ENCODE peak calls at places on chromosome 20, in ten cellular contexts. One of them, this sample, is unnamed.
A peak's percentile ranks its signal among the peaks of the same experiment; 100 is the strongest.

GRCh38 chr20:14561733-14562132 is 224.3 kb upstream of the FLRT3 start:
- DNase-seq in body of pancreas: no peak
- DNase-seq in fibroblast of mammary gland: peak; percentile 47
- DNase-seq in H7: no peak
- DNase-seq in gastrocnemius medialis: no peak
- DNase-seq in CD8-positive, alpha-beta T cell: no peak
- DNase-seq in IMR-90: peak; percentile 78
- DNase-seq in PC-9: no peak
- DNase-seq in right cardiac atrium: no peak
- DNase-seq in H1: no peak
- DNase-seq in this sample: no peak

GRCh38 chr20:33660035-33660684 is 2.0 kb upstream of the C20orf144 start:
- DNase-seq in body of pancreas: no peak
- DNase-seq in fibroblast of mammary gland: no peak
- DNase-seq in H7: peak; percentile 32
- DNase-seq in gastrocnemius medialis: no peak
- DNase-seq in CD8-positive, alpha-beta T cell: no peak
- DNase-seq in IMR-90: no peak
- DNase-seq in PC-9: no peak
- DNase-seq in right cardiac atrium: no peak
- DNase-seq in H1: no peak
- DNase-seq in this sample: no peak

GRCh38 chr20:49938173-49939163 is 2.3 kb downstream of the RNF114 start:
- DNase-seq in body of pancreas: peak; percentile 59
- DNase-seq in fibroblast of mammary gland: peak; percentile 79
- DNase-seq in H7: no peak
- DNase-seq in gastrocnemius medialis: no peak
- DNase-seq in CD8-positive, alpha-beta T cell: no peak
- DNase-seq in IMR-90: peak; percentile 82
- DNase-seq in PC-9: no peak
- DNase-seq in right cardiac atrium: peak; percentile 72
- DNase-seq in H1: no peak
- DNase-seq in this sample: no peak

GRCh38 chr20:2386516-2387179 is 5.9 kb downstream of the TGM6 start:
- DNase-seq in body of pancreas: no peak
- DNase-seq in fibroblast of mammary gland: peak; percentile 43
- DNase-seq in H7: no peak
- DNase-seq in gastrocnemius medialis: no peak
- DNase-seq in CD8-positive, alpha-beta T cell: no peak
- DNase-seq in IMR-90: peak; percentile 38
- DNase-seq in PC-9: no peak
- DNase-seq in right cardiac atrium: no peak
- DNase-seq in H1: no peak
- DNase-seq in this sample: no peak

GRCh38 chr20:12391099-12391498 is 473.4 kb downstream of the BTBD3 start:
- DNase-seq in body of pancreas: no peak
- DNase-seq in fibroblast of mammary gland: no peak
- DNase-seq in H7: no peak
- DNase-seq in gastrocnemius medialis: no peak
- DNase-seq in CD8-positive, alpha-beta T cell: no peak
- DNase-seq in IMR-90: no peak
- DNase-seq in PC-9: no peak
- DNase-seq in right cardiac atrium: no peak
- DNase-seq in H1: no peak
- DNase-seq in this sample: no peak

GRCh38 chr20:40757087-40757486 is 68.1 kb upstream of the MAFB start:
- DNase-seq in body of pancreas: no peak
- DNase-seq in fibroblast of mammary gland: no peak
- DNase-seq in H7: no peak
- DNase-seq in gastrocnemius medialis: no peak
- DNase-seq in CD8-positive, alpha-beta T cell: no peak
- DNase-seq in IMR-90: no peak
- DNase-seq in PC-9: no peak
- DNase-seq in right cardiac atrium: no peak
- DNase-seq in H1: no peak
- DNase-seq in this sample: no peak

GRCh38 chr20:53859684-53860083 is 210.7 kb downstream of the BCAS1 start:
- DNase-seq in body of pancreas: no peak
- DNase-seq in fibroblast of mammary gland: peak; percentile 66
- DNase-seq in H7: no peak
- DNase-seq in gastrocnemius medialis: peak; percentile 24
- DNase-seq in CD8-positive, alpha-beta T cell: no peak
- DNase-seq in IMR-90: no peak
- DNase-seq in PC-9: no peak
- DNase-seq in right cardiac atrium: peak; percentile 81
- DNase-seq in H1: no peak
- DNase-seq in this sample: no peak

GRCh38 chr20:41029150-41029872 is 689 bp downstream of the TOP1 start:
- DNase-seq in body of pancreas: no peak
- DNase-seq in fibroblast of mammary gland: no peak
- DNase-seq in H7: peak; percentile 78
- DNase-seq in gastrocnemius medialis: no peak
- DNase-seq in CD8-positive, alpha-beta T cell: no peak
- DNase-seq in IMR-90: no peak
- DNase-seq in PC-9: peak; percentile 21
- DNase-seq in right cardiac atrium: peak; percentile 69
- DNase-seq in H1: peak; percentile 64
- DNase-seq in this sample: peak; percentile 13

GRCh38 chr20:57332105-57333089 is 2.8 kb downstream of the SPO11 start:
- DNase-seq in body of pancreas: no peak
- DNase-seq in fibroblast of mammary gland: no peak
- DNase-seq in H7: peak; percentile 42
- DNase-seq in gastrocnemius medialis: no peak
- DNase-seq in CD8-positive, alpha-beta T cell: no peak
- DNase-seq in IMR-90: no peak
- DNase-seq in PC-9: peak; percentile 44
- DNase-seq in right cardiac atrium: no peak
- DNase-seq in H1: no peak
- DNase-seq in this sample: no peak

GRCh38 chr20:48338717-48339116 is 489.1 kb downstream of the PREX1 start:
- DNase-seq in body of pancreas: no peak
- DNase-seq in fibroblast of mammary gland: peak; percentile 81
- DNase-seq in H7: no peak
- DNase-seq in gastrocnemius medialis: no peak
- DNase-seq in CD8-positive, alpha-beta T cell: no peak
- DNase-seq in IMR-90: peak; percentile 73
- DNase-seq in PC-9: no peak
- DNase-seq in right cardiac atrium: no peak
- DNase-seq in H1: no peak
- DNase-seq in this sample: no peak

GRCh38 chr20:62964700-62965099 is 12.2 kb downstream of the SLC17A9 start:
- DNase-seq in body of pancreas: no peak
- DNase-seq in fibroblast of mammary gland: no peak
- DNase-seq in H7: no peak
- DNase-seq in gastrocnemius medialis: no peak
- DNase-seq in CD8-positive, alpha-beta T cell: no peak
- DNase-seq in IMR-90: no peak
- DNase-seq in PC-9: no peak
- DNase-seq in right cardiac atrium: no peak
- DNase-seq in H1: no peak
- DNase-seq in this sample: no peak
- H3K4me3 ChIP-seq in body of pancreas: no peak overlapping the region
- H3K4me3 ChIP-seq in fibroblast of mammary gland: no peak overlapping the region
- H3K4me3 ChIP-seq in H7: no peak overlapping the region
- H3K4me3 ChIP-seq in gastrocnemius medialis: no peak overlapping the region
- H3K4me3 ChIP-seq in CD8-positive, alpha-beta T cell: no peak overlapping the region
- H3K4me3 ChIP-seq in IMR-90: no peak overlapping the region
- H3K4me3 ChIP-seq in PC-9: no peak overlapping the region
- H3K4me3 ChIP-seq in right cardiac atrium: no peak overlapping the region
- H3K4me3 ChIP-seq in H1: no peak overlapping the region
- H3K4me3 ChIP-seq in this sample: no peak overlapping the region

DNA sequence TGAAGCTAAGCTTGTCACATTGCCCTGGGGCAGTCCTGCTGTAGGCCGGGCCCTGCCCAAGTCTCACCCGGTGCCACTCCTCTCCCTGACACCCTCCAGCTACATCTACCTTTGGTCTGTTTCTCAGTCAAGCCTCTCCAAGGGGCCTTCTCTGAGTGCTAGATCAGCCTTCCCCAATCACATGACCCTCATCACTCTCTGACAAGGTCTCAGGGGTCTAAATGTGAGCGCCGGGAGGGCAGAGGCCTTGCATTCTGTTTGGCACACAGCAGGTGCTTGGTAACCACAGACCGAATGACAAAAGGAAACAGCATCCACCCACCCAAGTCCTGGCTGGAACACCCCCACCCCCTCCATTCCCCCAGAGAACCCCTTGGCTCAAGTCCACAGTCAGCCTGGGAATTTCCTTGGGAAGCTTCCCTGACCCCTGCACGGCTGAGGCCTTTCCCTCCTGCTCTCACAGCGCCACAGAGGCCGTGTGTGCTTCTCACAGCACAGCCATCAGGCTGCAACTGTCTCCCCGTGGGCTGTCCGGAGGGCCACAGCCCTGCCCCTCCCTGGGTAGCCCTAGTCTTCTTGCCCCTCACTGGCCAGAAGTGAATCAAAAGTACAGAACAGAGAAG is 32.9 kb downstream of the PKIG start:
- DNase-seq in body of pancreas: no peak
- DNase-seq in fibroblast of mammary gland: peak; percentile 69
- DNase-seq in H7: peak; percentile 80
- DNase-seq in gastrocnemius medialis: no peak
- DNase-seq in CD8-positive, alpha-beta T cell: no peak
- DNase-seq in IMR-90: peak; percentile 38
- DNase-seq in PC-9: no peak
- DNase-seq in right cardiac atrium: peak; percentile 79
- DNase-seq in H1: no peak
- DNase-seq in this sample: no peak
- H3K4me3 ChIP-seq in body of pancreas: no peak overlapping the region
- H3K4me3 ChIP-seq in fibroblast of mammary gland: no peak overlapping the region
- H3K4me3 ChIP-seq in H7: no peak overlapping the region
- H3K4me3 ChIP-seq in gastrocnemius medialis: no peak overlapping the region
- H3K4me3 ChIP-seq in CD8-positive, alpha-beta T cell: peak overlapping the region; percentile 2
- H3K4me3 ChIP-seq in IMR-90: no peak overlapping the region
- H3K4me3 ChIP-seq in PC-9: no peak overlapping the region
- H3K4me3 ChIP-seq in right cardiac atrium: no peak overlapping the region
- H3K4me3 ChIP-seq in H1: no peak overlapping the region
- H3K4me3 ChIP-seq in this sample: no peak overlapping the region

GRCh38 chr20:23622839-23623343 is 14.9 kb downstream of the CST3 start:
- DNase-seq in body of pancreas: peak; percentile 40
- DNase-seq in fibroblast of mammary gland: peak; percentile 99
- DNase-seq in H7: no peak
- DNase-seq in gastrocnemius medialis: peak; percentile 63
- DNase-seq in CD8-positive, alpha-beta T cell: no peak
- DNase-seq in IMR-90: peak; percentile 77
- DNase-seq in PC-9: peak; percentile 81
- DNase-seq in right cardiac atrium: peak; percentile 88
- DNase-seq in H1: no peak
- DNase-seq in this sample: no peak
- H3K4me3 ChIP-seq in body of pancreas: no peak overlapping the region
- H3K4me3 ChIP-seq in fibroblast of mammary gland: peak overlapping the region; percentile 32
- H3K4me3 ChIP-seq in H7: no peak overlapping the region
- H3K4me3 ChIP-seq in gastrocnemius medialis: peak overlapping the region; percentile 36
- H3K4me3 ChIP-seq in CD8-positive, alpha-beta T cell: no peak overlapping the region
- H3K4me3 ChIP-seq in IMR-90: peak overlapping the region; percentile 49
- H3K4me3 ChIP-seq in PC-9: peak overlapping the region; percentile 42
- H3K4me3 ChIP-seq in right cardiac atrium: peak overlapping the region; percentile 22
- H3K4me3 ChIP-seq in H1: no peak overlapping the region
- H3K4me3 ChIP-seq in this sample: no peak overlapping the region

DNA sequence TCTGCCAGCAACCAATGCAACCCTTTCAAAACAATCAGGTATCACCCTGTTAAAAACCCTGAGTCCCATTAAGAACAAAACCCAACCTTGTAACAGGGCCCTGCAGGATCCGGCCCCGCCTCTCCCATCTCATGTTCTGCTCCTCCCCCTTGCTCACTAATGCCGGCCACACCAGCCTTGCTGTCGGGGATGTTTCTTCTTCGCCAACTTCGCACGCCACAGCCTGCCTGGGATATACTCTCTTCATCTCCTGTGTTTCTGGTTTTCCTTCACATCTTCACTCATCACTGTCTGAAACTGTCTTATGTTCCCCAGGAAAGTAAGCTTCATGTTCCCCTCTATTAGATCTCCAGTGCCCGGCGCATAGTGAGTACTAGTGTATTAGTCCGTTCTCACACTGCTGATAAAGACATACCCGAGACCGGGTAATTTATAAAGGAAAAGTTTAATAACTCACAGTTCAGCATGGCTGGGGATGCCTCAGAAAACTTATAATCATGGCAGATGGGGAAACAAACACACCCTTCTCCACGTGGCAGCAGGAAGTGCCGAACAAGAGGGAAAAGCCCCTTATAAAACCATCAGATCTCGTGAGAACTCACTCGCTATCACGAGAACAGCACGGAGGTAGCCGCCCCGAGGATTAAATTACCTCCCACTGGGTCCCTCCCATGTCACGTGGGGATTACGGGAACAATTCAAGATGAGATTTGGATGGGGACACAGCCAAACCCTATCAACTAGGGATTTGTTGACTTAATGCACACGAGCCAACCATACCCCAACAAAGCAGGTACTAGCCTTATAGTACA is 5.1 kb downstream of the TP53RK start:
- DNase-seq in body of pancreas: peak; percentile 62
- DNase-seq in fibroblast of mammary gland: peak; percentile 89
- DNase-seq in H7: peak; percentile 68
- DNase-seq in gastrocnemius medialis: no peak
- DNase-seq in CD8-positive, alpha-beta T cell: no peak
- DNase-seq in IMR-90: peak; percentile 80
- DNase-seq in PC-9: peak; percentile 72
- DNase-seq in right cardiac atrium: peak; percentile 67
- DNase-seq in H1: peak; percentile 79
- DNase-seq in this sample: no peak
- H3K4me3 ChIP-seq in body of pancreas: no peak overlapping the region
- H3K4me3 ChIP-seq in fibroblast of mammary gland: peak overlapping the region; percentile 84
- H3K4me3 ChIP-seq in H7: peak overlapping the region; percentile 62
- H3K4me3 ChIP-seq in gastrocnemius medialis: peak overlapping the region; percentile 13
- H3K4me3 ChIP-seq in CD8-positive, alpha-beta T cell: no peak overlapping the region
- H3K4me3 ChIP-seq in IMR-90: peak overlapping the region; percentile 71
- H3K4me3 ChIP-seq in PC-9: peak overlapping the region; percentile 47
- H3K4me3 ChIP-seq in right cardiac atrium: peak overlapping the region; percentile 29
- H3K4me3 ChIP-seq in H1: peak overlapping the region; percentile 81
- H3K4me3 ChIP-seq in this sample: no peak overlapping the region

DNA sequence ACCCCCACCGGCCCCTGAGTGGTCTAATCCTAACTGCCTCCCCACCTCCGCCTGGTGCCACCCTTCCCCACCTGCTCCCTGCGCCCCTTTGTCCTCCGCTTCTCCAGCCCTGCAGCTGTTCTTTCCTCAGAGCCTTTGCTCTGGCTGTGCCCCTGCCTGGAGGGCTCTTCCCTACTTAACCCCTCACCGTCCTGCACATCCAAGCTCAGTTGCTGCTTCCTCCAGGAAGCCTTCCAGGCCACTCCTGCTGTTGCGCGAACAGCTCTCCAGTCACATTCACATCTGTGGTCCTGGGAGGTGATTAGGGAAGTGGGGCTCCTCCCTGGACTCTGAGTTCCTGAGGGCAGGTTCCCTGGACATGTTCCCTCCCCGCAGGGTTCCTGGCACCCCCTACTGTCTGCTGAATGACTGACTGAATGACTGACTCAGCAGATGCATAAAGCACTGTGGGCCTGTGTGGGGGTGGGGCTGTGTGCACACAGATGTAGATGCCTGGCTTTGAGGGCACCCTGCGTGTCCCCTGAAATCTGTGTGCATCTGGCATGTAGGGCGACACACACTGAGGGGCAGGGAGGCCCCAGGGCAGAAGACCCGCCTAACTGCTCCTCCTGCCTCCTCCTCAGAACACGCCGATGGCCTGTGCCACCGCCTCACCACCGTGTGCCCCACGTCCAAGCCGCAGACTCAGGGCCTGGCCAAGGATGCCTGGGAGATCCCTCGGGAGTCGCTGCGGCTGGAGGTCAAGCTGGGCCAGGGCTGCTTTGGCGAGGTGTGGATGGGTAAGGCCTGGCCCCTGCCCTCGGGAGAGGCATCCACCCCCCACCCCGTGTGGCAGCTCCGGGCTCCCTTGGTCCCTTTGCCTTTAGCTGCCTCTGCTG is 51.4 kb downstream of the SRC start:
- DNase-seq in body of pancreas: no peak
- DNase-seq in fibroblast of mammary gland: peak; percentile 49
- DNase-seq in H7: peak; percentile 79
- DNase-seq in gastrocnemius medialis: no peak
- DNase-seq in CD8-positive, alpha-beta T cell: no peak
- DNase-seq in IMR-90: no peak
- DNase-seq in PC-9: no peak
- DNase-seq in right cardiac atrium: peak; percentile 65
- DNase-seq in H1: no peak
- DNase-seq in this sample: no peak
- H3K4me3 ChIP-seq in body of pancreas: no peak overlapping the region
- H3K4me3 ChIP-seq in fibroblast of mammary gland: no peak overlapping the region
- H3K4me3 ChIP-seq in H7: no peak overlapping the region
- H3K4me3 ChIP-seq in gastrocnemius medialis: no peak overlapping the region
- H3K4me3 ChIP-seq in CD8-positive, alpha-beta T cell: no peak overlapping the region
- H3K4me3 ChIP-seq in IMR-90: no peak overlapping the region
- H3K4me3 ChIP-seq in PC-9: no peak overlapping the region
- H3K4me3 ChIP-seq in right cardiac atrium: no peak overlapping the region
- H3K4me3 ChIP-seq in H1: no peak overlapping the region
- H3K4me3 ChIP-seq in this sample: no peak overlapping the region